ENCODE peak calls at places on chromosomes 3 and 15, in ten cellular contexts. K is mammary epithelial cell; P is WTC11; Q is anterior cingulate cortex; S is NCI-H1105; T is CD4-positive, alpha-beta T cell; X is fibroblast of pulmonary artery; V is heart right ventricle; H is activated naive CD8-positive, alpha-beta T cell treated with anti-CD3 and anti-CD28 coated beads, Interleukin-2, amount 50 U/mL, for 24 hours; M is Caki2. N is an unnamed sample.

GRCh38 chr15:78072080-78072892 is 5.2 kb downstream of the TBC1D2B start:
- DNase-seq in K (no peak), P (peak; percentile 2), Q (no peak), S (no peak), T (peak; percentile 33), X (peak; percentile 93), V (no peak), H (no peak), M (no peak), N (no peak)

GRCh38 chr3:171462224-171462623 is 2.0 kb upstream of the TNIK start:
- DNase-seq in K (no peak), P (no peak), Q (no peak), S (no peak), T (no peak), X (no peak), V (no peak), H (peak; percentile 14), M (peak; percentile 62), N (no peak)

GRCh38 chr3:151866711-151867410 is 6.6 kb upstream of the SUCNR1 start:
- DNase-seq in K (no peak), P (no peak), Q (no peak), S (no peak), T (no peak), X (no peak), V (no peak), H (no peak), M (no peak), N (no peak)

GRCh38 chr3:173865900-173866498 is 468.5 kb downstream of the NLGN1 start:
- DNase-seq in K (no peak), P (peak; percentile 58), Q (no peak), S (peak; percentile 10), T (no peak), X (no peak), V (no peak), H (no peak), M (no peak), N (no peak)

GRCh38 chr15:50219820-50220219 is 37.8 kb downstream of the SLC27A2 start:
- DNase-seq in K (peak; percentile 54), P (no peak), Q (no peak), S (no peak), T (no peak), X (peak; percentile 8), V (no peak), H (no peak), M (no peak), N (no peak)

GRCh38 chr15:66287461-66288055 is 5.8 kb upstream of the DIS3L start:
- DNase-seq in K (peak; percentile 14), P (no peak), Q (no peak), S (peak; percentile 67), T (no peak), X (peak; percentile 46), V (no peak), H (no peak), M (peak; percentile 52), N (no peak)

GRCh38 chr15:101120961-101121360 is 130.9 kb downstream of the CHSY1 start:
- DNase-seq in K (no peak), P (no peak), Q (no peak), S (no peak), T (no peak), X (no peak), V (no peak), H (no peak), M (no peak), N (no peak)

GRCh38 chr3:14278799-14279705 is 100.4 kb downstream of the LSM3 start:
- DNase-seq in K (no peak), P (peak; percentile 41), Q (no peak), S (no peak), T (no peak), X (peak; percentile 13), V (no peak), H (no peak), M (no peak), N (no peak)

GRCh38 chr15:52378746-52379394 is 83.3 kb upstream of the MYO5C start:
- DNase-seq in K (no peak), P (no peak), Q (no peak), S (no peak), T (no peak), X (no peak), V (no peak), H (no peak), M (no peak), N (no peak)

GRCh38 chr15:82128401-82129143 is 82.8 kb upstream of the MEX3B start:
- DNase-seq in K (no peak), P (no peak), Q (no peak), S (no peak), T (no peak), X (no peak), V (no peak), H (no peak), M (no peak), N (no peak)

GRCh38 chr15:82535566-82536408 is 4.5 kb downstream of the RPS17 start:
- DNase-seq in K (no peak), P (no peak), Q (no peak), S (no peak), T (no peak), X (no peak), V (no peak), H (no peak), M (no peak), N (no peak)

GRCh38 chr3:147838650-147839049 is 429.5 kb downstream of the ZIC1 start:
- DNase-seq in K (peak; percentile 18), P (no peak), Q (no peak), S (no peak), T (no peak), X (peak; percentile 32), V (no peak), H (no peak), M (no peak), N (no peak)

GRCh38 chr3:102036015-102036414 is 186.7 kb downstream of the NFKBIZ start:
- DNase-seq in K (no peak), P (no peak), Q (no peak), S (no peak), T (no peak), X (no peak), V (no peak), H (no peak), M (no peak), N (no peak)

GRCh38 chr15:33064878-33065277 is 129.6 kb downstream of the FMN1 start:
- DNase-seq in K (peak; percentile 57), P (no peak), Q (no peak), S (no peak), T (no peak), X (peak; percentile 17), V (no peak), H (no peak), M (no peak), N (no peak)

GRCh38 chr3:152198655-152199054 is 70.1 kb upstream of the MBNL1 start:
- DNase-seq in K (no peak), P (no peak), Q (no peak), S (no peak), T (no peak), X (no peak), V (no peak), H (no peak), M (no peak), N (no peak)

GRCh38 chr3:46109635-46110005 is 82.3 kb upstream of the XCR1 start:
- DNase-seq in K (no peak), P (no peak), Q (no peak), S (no peak), T (no peak), X (no peak), V (no peak), H (no peak), M (no peak), N (no peak)

GRCh38 chr3:156811092-156811862 is 14.9 kb upstream of the LEKR1 start:
- DNase-seq in K (peak; percentile 95), P (no peak), Q (no peak), S (no peak), T (no peak), X (no peak), V (no peak), H (no peak), M (no peak), N (no peak)

GRCh38 chr15:94059188-94059587 is 172.2 kb upstream of the MCTP2 start:
- DNase-seq in K (no peak), P (no peak), Q (no peak), S (no peak), T (no peak), X (no peak), V (no peak), H (no peak), M (no peak), N (no peak)

GRCh38 chr3:45437388-45437787 is 49.0 kb downstream of the LARS2 start:
- DNase-seq in K (no peak), P (no peak), Q (no peak), S (no peak), T (no peak), X (peak; percentile 6), V (no peak), H (no peak), M (no peak), N (no peak)

GRCh38 chr15:43913941-43914340 is 87.1 kb downstream of the WDR76 start:
- DNase-seq in K (no peak), P (no peak), Q (no peak), S (no peak), T (no peak), X (no peak), V (no peak), H (no peak), M (no peak), N (no peak)

GRCh38 chr15:42152921-42153680 is 3.3 kb downstream of the PLA2G4F start:
- DNase-seq in K (no peak), P (no peak), Q (no peak), S (no peak), T (no peak), X (no peak), V (no peak), H (no peak), M (no peak), N (no peak)

GRCh38 chr3:124582621-124583437 is 147.4 kb upstream of the UMPS start:
- DNase-seq in K (no peak), P (no peak), Q (no peak), S (no peak), T (no peak), X (no peak), V (no peak), H (no peak), M (peak; percentile 82), N (no peak)

GRCh38 chr15:44536298-44536961 is 517 bp upstream of the EIF3J start:
- DNase-seq in K (peak; percentile 87), P (peak; percentile 82), Q (peak; percentile 87), S (peak; percentile 67), T (no peak), X (no peak), V (peak; percentile 88), H (peak; percentile 76), M (peak; percentile 90), N (peak; percentile 99)

GRCh38 chr3:133097214-133097613 is 59.0 kb downstream of the TMEM108 start:
- DNase-seq in K (peak; percentile 32), P (no peak), Q (no peak), S (peak; percentile 87), T (no peak), X (peak; percentile 39), V (no peak), H (no peak), M (no peak), N (no peak)

GRCh38 chr15:80059786-80060489 is 462 bp downstream of the ZFAND6 start:
- DNase-seq in K (peak; percentile 52), P (peak; percentile 73), Q (no peak), S (peak; percentile 12), T (no peak), X (peak; percentile 22), V (peak; percentile 12), H (peak; percentile 79), M (peak; percentile 64), N (peak; percentile 94)

GRCh38 chr3:49158792-49159191 is 7.3 kb downstream of the CCDC71 start:
- DNase-seq in K (no peak), P (no peak), Q (no peak), S (no peak), T (no peak), X (no peak), V (no peak), H (no peak), M (peak; percentile 59), N (no peak)

GRCh38 chr3:122921791-122922651 is 105.5 kb downstream of the SEMA5B start:
- DNase-seq in K (no peak), P (peak; percentile 76), Q (no peak), S (peak; percentile 77), T (no peak), X (no peak), V (no peak), H (peak; percentile 49), M (no peak), N (no peak)

GRCh38 chr15:62870216-62870615 is 172.3 kb upstream of the TPM1 start:
- DNase-seq in K (no peak), P (no peak), Q (no peak), S (no peak), T (no peak), X (no peak), V (no peak), H (no peak), M (no peak), N (no peak)